ENCODE peak calls at places on chromosome 20, in eight cellular contexts. One of them, this sample, is unnamed.

GRCh38 chr20:21640556-21640955 is 64.9 kb upstream of the PAX1 start:
- DNase-seq in effector memory CD4-positive, alpha-beta T cell: no peak
- DNase-seq in astrocyte of the spinal cord: no peak
- DNase-seq in tibial artery: no peak
- DNase-seq in PC-3: peak
- DNase-seq in astrocyte: no peak
- DNase-seq in neuronal stem cell: peak
- DNase-seq in CD8-positive, alpha-beta memory T cell: no peak
- DNase-seq in this sample: no peak

GRCh38 chr20:44411757-44412401 is 56.4 kb downstream of the HNF4A start:
- DNase-seq in effector memory CD4-positive, alpha-beta T cell: no peak
- DNase-seq in astrocyte of the spinal cord: no peak
- DNase-seq in tibial artery: no peak
- DNase-seq in PC-3: no peak
- DNase-seq in astrocyte: no peak
- DNase-seq in neuronal stem cell: no peak
- DNase-seq in CD8-positive, alpha-beta memory T cell: no peak
- DNase-seq in this sample: no peak

GRCh38 chr20:10666221-10667076 is 7.3 kb downstream of the JAG1 start:
- DNase-seq in effector memory CD4-positive, alpha-beta T cell: no peak
- DNase-seq in astrocyte of the spinal cord: no peak
- DNase-seq in tibial artery: no peak
- DNase-seq in PC-3: no peak
- DNase-seq in astrocyte: no peak
- DNase-seq in neuronal stem cell: no peak
- DNase-seq in CD8-positive, alpha-beta memory T cell: no peak
- DNase-seq in this sample: no peak

GRCh38 chr20:41175727-41176330 is 38.5 kb downstream of the PLCG1 start:
- DNase-seq in effector memory CD4-positive, alpha-beta T cell: no peak
- DNase-seq in astrocyte of the spinal cord: no peak
- DNase-seq in tibial artery: peak
- DNase-seq in PC-3: no peak
- DNase-seq in astrocyte: no peak
- DNase-seq in neuronal stem cell: no peak
- DNase-seq in CD8-positive, alpha-beta memory T cell: no peak
- DNase-seq in this sample: no peak

GRCh38 chr20:9409981-9410380 is 104.4 kb upstream of the LAMP5 start:
- DNase-seq in effector memory CD4-positive, alpha-beta T cell: no peak
- DNase-seq in astrocyte of the spinal cord: peak
- DNase-seq in tibial artery: no peak
- DNase-seq in PC-3: peak
- DNase-seq in astrocyte: peak
- DNase-seq in neuronal stem cell: no peak
- DNase-seq in CD8-positive, alpha-beta memory T cell: no peak
- DNase-seq in this sample: peak

GRCh38 chr20:46355778-46356177 is 47.5 kb upstream of the CDH22 start:
- DNase-seq in effector memory CD4-positive, alpha-beta T cell: no peak
- DNase-seq in astrocyte of the spinal cord: no peak
- DNase-seq in tibial artery: no peak
- DNase-seq in PC-3: no peak
- DNase-seq in astrocyte: no peak
- DNase-seq in neuronal stem cell: no peak
- DNase-seq in CD8-positive, alpha-beta memory T cell: no peak
- DNase-seq in this sample: no peak

GRCh38 chr20:19784511-19785172 is 26.6 kb downstream of the RIN2 start:
- DNase-seq in effector memory CD4-positive, alpha-beta T cell: no peak
- DNase-seq in astrocyte of the spinal cord: peak
- DNase-seq in tibial artery: no peak
- DNase-seq in PC-3: peak
- DNase-seq in astrocyte: peak
- DNase-seq in neuronal stem cell: peak
- DNase-seq in CD8-positive, alpha-beta memory T cell: no peak
- DNase-seq in this sample: peak

GRCh38 chr20:43949741-43950618 is 35.3 kb downstream of the TOX2 start:
- DNase-seq in effector memory CD4-positive, alpha-beta T cell: peak
- DNase-seq in astrocyte of the spinal cord: no peak
- DNase-seq in tibial artery: no peak
- DNase-seq in PC-3: no peak
- DNase-seq in astrocyte: no peak
- DNase-seq in neuronal stem cell: no peak
- DNase-seq in CD8-positive, alpha-beta memory T cell: peak
- DNase-seq in this sample: no peak

GRCh38 chr20:11917663-11918062 is at the start of gene BTBD3:
- DNase-seq in effector memory CD4-positive, alpha-beta T cell: no peak
- DNase-seq in astrocyte of the spinal cord: peak
- DNase-seq in tibial artery: no peak
- DNase-seq in PC-3: no peak
- DNase-seq in astrocyte: peak
- DNase-seq in neuronal stem cell: no peak
- DNase-seq in CD8-positive, alpha-beta memory T cell: no peak
- DNase-seq in this sample: peak

GRCh38 chr20:43448748-43449535 is 8.8 kb upstream of the SRSF6 start:
- DNase-seq in effector memory CD4-positive, alpha-beta T cell: peak
- DNase-seq in astrocyte of the spinal cord: peak
- DNase-seq in tibial artery: no peak
- DNase-seq in PC-3: peak
- DNase-seq in astrocyte: no peak
- DNase-seq in neuronal stem cell: peak
- DNase-seq in CD8-positive, alpha-beta memory T cell: peak
- DNase-seq in this sample: peak

GRCh38 chr20:15949391-15949790 is 623.9 kb downstream of the KIF16B start:
- DNase-seq in effector memory CD4-positive, alpha-beta T cell: no peak
- DNase-seq in astrocyte of the spinal cord: no peak
- DNase-seq in tibial artery: no peak
- DNase-seq in PC-3: no peak
- DNase-seq in astrocyte: no peak
- DNase-seq in neuronal stem cell: no peak
- DNase-seq in CD8-positive, alpha-beta memory T cell: no peak
- DNase-seq in this sample: no peak

GRCh38 chr20:40948352-40949267 is 80.0 kb upstream of the TOP1 start:
- DNase-seq in effector memory CD4-positive, alpha-beta T cell: no peak
- DNase-seq in astrocyte of the spinal cord: no peak
- DNase-seq in tibial artery: no peak
- DNase-seq in PC-3: peak
- DNase-seq in astrocyte: peak
- DNase-seq in neuronal stem cell: no peak
- DNase-seq in CD8-positive, alpha-beta memory T cell: no peak
- DNase-seq in this sample: peak

GRCh38 chr20:61525781-61526431 is 273.8 kb downstream of the CDH4 start:
- DNase-seq in effector memory CD4-positive, alpha-beta T cell: no peak
- DNase-seq in astrocyte of the spinal cord: no peak
- DNase-seq in tibial artery: no peak
- DNase-seq in PC-3: no peak
- DNase-seq in astrocyte: peak
- DNase-seq in neuronal stem cell: no peak
- DNase-seq in CD8-positive, alpha-beta memory T cell: no peak
- DNase-seq in this sample: no peak

DNA sequence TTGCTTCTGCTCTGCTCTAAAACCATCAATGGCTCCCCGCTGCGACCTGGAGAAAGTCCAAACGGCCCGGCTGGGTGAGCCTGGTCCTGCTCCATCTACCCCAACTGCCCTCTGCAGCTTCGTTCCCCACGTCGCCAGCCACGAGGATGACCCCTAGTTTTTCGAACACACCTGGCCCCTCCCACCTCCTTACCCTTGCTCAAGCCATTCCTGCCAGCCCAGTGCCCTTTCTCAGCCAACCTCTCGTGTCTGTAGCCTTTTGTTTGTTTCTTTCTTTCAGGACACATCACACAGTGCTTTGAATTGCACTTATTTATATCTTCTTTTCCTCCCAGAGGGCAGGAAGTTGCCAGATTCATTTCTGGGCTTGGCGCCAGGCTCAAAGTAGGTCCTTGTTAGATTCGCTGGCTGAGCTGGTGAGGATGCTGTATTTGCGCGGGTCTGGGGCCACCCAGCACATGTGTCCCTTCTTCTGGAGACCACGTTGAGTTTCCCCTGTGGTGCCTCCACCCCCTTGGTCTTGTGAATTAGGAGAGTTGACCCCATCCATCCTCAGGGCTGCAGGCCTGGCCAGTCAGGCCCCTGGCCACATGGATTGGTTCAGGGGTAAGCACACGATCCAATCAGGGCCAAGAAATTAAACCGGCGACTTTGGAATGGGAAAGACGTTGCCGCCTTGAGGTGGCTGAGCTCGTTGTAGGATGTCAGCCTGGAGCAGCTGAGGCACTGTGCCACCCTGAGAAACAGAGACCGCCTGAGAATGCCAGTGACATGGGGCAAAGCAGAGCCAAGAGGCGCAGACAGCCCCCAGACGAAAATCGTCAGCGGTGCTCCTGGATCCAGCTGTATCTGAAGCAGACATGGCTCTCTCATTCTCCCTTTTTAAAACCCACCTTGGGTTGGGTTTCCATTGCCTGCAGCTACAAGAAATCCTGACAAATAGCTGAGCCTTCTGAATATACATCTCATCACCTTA is 156.0 kb downstream of the CEBPB start:
- DNase-seq in effector memory CD4-positive, alpha-beta T cell: no peak
- DNase-seq in astrocyte of the spinal cord: peak
- DNase-seq in tibial artery: peak
- DNase-seq in PC-3: peak
- DNase-seq in astrocyte: peak
- DNase-seq in neuronal stem cell: no peak
- DNase-seq in CD8-positive, alpha-beta memory T cell: no peak
- DNase-seq in this sample: peak
- H3K4me3 ChIP-seq in effector memory CD4-positive, alpha-beta T cell: no peak
- H3K4me3 ChIP-seq in astrocyte of the spinal cord: no peak
- H3K4me3 ChIP-seq in tibial artery: peak
- H3K4me3 ChIP-seq in PC-3: no peak
- H3K4me3 ChIP-seq in astrocyte: no peak
- H3K4me3 ChIP-seq in neuronal stem cell: peak
- H3K4me3 ChIP-seq in CD8-positive, alpha-beta memory T cell: no peak
- H3K4me3 ChIP-seq in this sample: no peak

GRCh38 chr20:25249198-25249931 is 1.5 kb downstream of the PYGB start:
- DNase-seq in effector memory CD4-positive, alpha-beta T cell: no peak
- DNase-seq in astrocyte of the spinal cord: peak
- DNase-seq in tibial artery: peak
- DNase-seq in PC-3: peak
- DNase-seq in astrocyte: no peak
- DNase-seq in neuronal stem cell: no peak
- DNase-seq in CD8-positive, alpha-beta memory T cell: no peak
- DNase-seq in this sample: peak

GRCh38 chr20:25251019-25251418 is 3.1 kb downstream of the PYGB start:
- DNase-seq in effector memory CD4-positive, alpha-beta T cell: no peak
- DNase-seq in astrocyte of the spinal cord: no peak
- DNase-seq in tibial artery: no peak
- DNase-seq in PC-3: no peak
- DNase-seq in astrocyte: no peak
- DNase-seq in neuronal stem cell: no peak
- DNase-seq in CD8-positive, alpha-beta memory T cell: no peak
- DNase-seq in this sample: no peak

GRCh38 chr20:25252226-25252625 is 4.3 kb downstream of the PYGB start:
- DNase-seq in effector memory CD4-positive, alpha-beta T cell: no peak
- DNase-seq in astrocyte of the spinal cord: no peak
- DNase-seq in tibial artery: peak
- DNase-seq in PC-3: no peak
- DNase-seq in astrocyte: no peak
- DNase-seq in neuronal stem cell: no peak
- DNase-seq in CD8-positive, alpha-beta memory T cell: no peak
- DNase-seq in this sample: no peak

GRCh38 chr20:25251558-25251957 is 3.7 kb downstream of the PYGB start:
- DNase-seq in effector memory CD4-positive, alpha-beta T cell: no peak
- DNase-seq in astrocyte of the spinal cord: no peak
- DNase-seq in tibial artery: peak
- DNase-seq in PC-3: no peak
- DNase-seq in astrocyte: no peak
- DNase-seq in neuronal stem cell: no peak
- DNase-seq in CD8-positive, alpha-beta memory T cell: no peak
- DNase-seq in this sample: no peak

GRCh38 chr20:25250508-25250907 is 2.6 kb downstream of the PYGB start:
- DNase-seq in effector memory CD4-positive, alpha-beta T cell: no peak
- DNase-seq in astrocyte of the spinal cord: peak
- DNase-seq in tibial artery: peak
- DNase-seq in PC-3: peak
- DNase-seq in astrocyte: no peak
- DNase-seq in neuronal stem cell: no peak
- DNase-seq in CD8-positive, alpha-beta memory T cell: no peak
- DNase-seq in this sample: no peak
- H3K4me3 ChIP-seq in effector memory CD4-positive, alpha-beta T cell: no peak
- H3K4me3 ChIP-seq in astrocyte of the spinal cord: peak
- H3K4me3 ChIP-seq in tibial artery: peak
- H3K4me3 ChIP-seq in PC-3: peak
- H3K4me3 ChIP-seq in astrocyte: peak
- H3K4me3 ChIP-seq in neuronal stem cell: no peak
- H3K4me3 ChIP-seq in CD8-positive, alpha-beta memory T cell: no peak
- H3K4me3 ChIP-seq in this sample: peak

DNA sequence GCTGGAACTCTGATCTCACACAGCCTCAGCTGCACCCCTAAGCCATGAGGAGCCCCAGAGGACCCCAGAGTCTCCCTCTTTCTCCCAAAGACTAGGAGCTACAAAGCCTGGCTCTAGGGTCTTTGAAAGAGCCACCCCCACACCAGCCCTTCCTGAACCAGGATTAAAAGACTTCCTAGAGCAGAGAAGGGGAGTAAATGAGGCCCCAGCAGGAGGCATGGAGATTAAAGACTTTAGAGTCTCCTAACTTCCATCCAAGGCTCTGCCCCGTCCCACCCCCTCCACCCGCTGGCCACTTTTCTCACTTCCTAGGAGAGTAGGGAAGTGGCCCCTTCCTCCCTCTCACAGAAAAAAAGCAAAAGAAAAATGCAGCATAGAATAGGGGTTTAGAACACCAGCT is 1.7 kb downstream of the PREX1 start:
- DNase-seq in effector memory CD4-positive, alpha-beta T cell: no peak
- DNase-seq in astrocyte of the spinal cord: no peak
- DNase-seq in tibial artery: no peak
- DNase-seq in PC-3: no peak
- DNase-seq in astrocyte: no peak
- DNase-seq in neuronal stem cell: peak
- DNase-seq in CD8-positive, alpha-beta memory T cell: no peak
- DNase-seq in this sample: no peak
- H3K4me3 ChIP-seq in effector memory CD4-positive, alpha-beta T cell: peak
- H3K4me3 ChIP-seq in astrocyte of the spinal cord: peak
- H3K4me3 ChIP-seq in tibial artery: peak
- H3K4me3 ChIP-seq in PC-3: peak
- H3K4me3 ChIP-seq in astrocyte: no peak
- H3K4me3 ChIP-seq in neuronal stem cell: no peak
- H3K4me3 ChIP-seq in CD8-positive, alpha-beta memory T cell: peak
- H3K4me3 ChIP-seq in this sample: peak

GRCh38 chr20:62553136-62553837 is 77.5 kb upstream of the GATA5 start:
- DNase-seq in effector memory CD4-positive, alpha-beta T cell: no peak
- DNase-seq in astrocyte of the spinal cord: no peak
- DNase-seq in tibial artery: no peak
- DNase-seq in PC-3: no peak
- DNase-seq in astrocyte: no peak
- DNase-seq in neuronal stem cell: no peak
- DNase-seq in CD8-positive, alpha-beta memory T cell: no peak
- DNase-seq in this sample: no peak

GRCh38 chr20:62552613-62553012 is 76.8 kb upstream of the GATA5 start:
- DNase-seq in effector memory CD4-positive, alpha-beta T cell: no peak
- DNase-seq in astrocyte of the spinal cord: no peak
- DNase-seq in tibial artery: no peak
- DNase-seq in PC-3: no peak
- DNase-seq in astrocyte: no peak
- DNase-seq in neuronal stem cell: no peak
- DNase-seq in CD8-positive, alpha-beta memory T cell: no peak
- DNase-seq in this sample: no peak

GRCh38 chr20:62554898-62555641 is 79.3 kb upstream of the GATA5 start:
- DNase-seq in effector memory CD4-positive, alpha-beta T cell: no peak
- DNase-seq in astrocyte of the spinal cord: no peak
- DNase-seq in tibial artery: no peak
- DNase-seq in PC-3: no peak
- DNase-seq in astrocyte: no peak
- DNase-seq in neuronal stem cell: no peak
- DNase-seq in CD8-positive, alpha-beta memory T cell: no peak
- DNase-seq in this sample: no peak

GRCh38 chr20:62554214-62554897 is 78.6 kb upstream of the GATA5 start:
- DNase-seq in effector memory CD4-positive, alpha-beta T cell: no peak
- DNase-seq in astrocyte of the spinal cord: no peak
- DNase-seq in tibial artery: no peak
- DNase-seq in PC-3: no peak
- DNase-seq in astrocyte: no peak
- DNase-seq in neuronal stem cell: no peak
- DNase-seq in CD8-positive, alpha-beta memory T cell: no peak
- DNase-seq in this sample: no peak

GRCh38 chr20:62553838-62554161 is 78.0 kb upstream of the GATA5 start:
- DNase-seq in effector memory CD4-positive, alpha-beta T cell: no peak
- DNase-seq in astrocyte of the spinal cord: no peak
- DNase-seq in tibial artery: no peak
- DNase-seq in PC-3: no peak
- DNase-seq in astrocyte: no peak
- DNase-seq in neuronal stem cell: no peak
- DNase-seq in CD8-positive, alpha-beta memory T cell: no peak
- DNase-seq in this sample: no peak
- H3K4me3 ChIP-seq in effector memory CD4-positive, alpha-beta T cell: no peak
- H3K4me3 ChIP-seq in astrocyte of the spinal cord: no peak
- H3K4me3 ChIP-seq in tibial artery: no peak
- H3K4me3 ChIP-seq in PC-3: no peak
- H3K4me3 ChIP-seq in astrocyte: no peak
- H3K4me3 ChIP-seq in neuronal stem cell: no peak
- H3K4me3 ChIP-seq in CD8-positive, alpha-beta memory T cell: no peak
- H3K4me3 ChIP-seq in this sample: no peak

This sample was measured in fibroblast of pulmonary artery.